ENCODE peak calls at places on chromosomes 1 and 21, in nine cellular contexts. A is kidney glomerular epithelial cell; F is nucleus accumbens; O is NCI-H1105; Z is hypothalamus; R is NCI-H2081 treated with DMSO at 0.1 percent for 48 hours; G is activated CD4-positive, alpha-beta T cell treated with anti-CD3 and anti-CD28 coated beads for 4 hours; L is CD8-positive, alpha-beta T cell; B is T-helper 2 cell. Q is an unnamed sample.

GRCh38 chr1:145918992-145919939 is 749 bp upstream of the PEX11B start:
- DNase-seq in A (peak; percentile 57), F (peak; percentile 14), O (no peak), Z (peak; percentile 30), R (no peak), G (no peak), L (no peak), B (no peak), Q (peak; percentile 78)

GRCh38 chr1:242523968-242524570 is 428 bp downstream of the PLD5 start:
- DNase-seq in A (no peak), F (peak; percentile 48), O (peak; percentile 60), Z (peak; percentile 22), R (no peak), G (no peak), L (no peak), B (no peak), Q (no peak)

GRCh38 chr21:31614705-31615104 is 44.8 kb upstream of the SOD1 start:
- DNase-seq in A (no peak), F (no peak), O (no peak), Z (no peak), R (no peak), G (no peak), L (no peak), B (no peak), Q (no peak)

GRCh38 chr21:29209696-29210095 is 79.3 kb downstream of the MAP3K7CL start:
- DNase-seq in A (no peak), F (no peak), O (no peak), Z (no peak), R (no peak), G (no peak), L (no peak), B (no peak), Q (no peak)

GRCh38 chr1:157197906-157198435 is 59.8 kb upstream of the ETV3 start:
- DNase-seq in A (no peak), F (no peak), O (no peak), Z (no peak), R (no peak), G (no peak), L (no peak), B (no peak), Q (no peak)

GRCh38 chr1:6587261-6588005 is 7.6 kb downstream of the ZBTB48 start:
- DNase-seq in A (no peak), F (no peak), O (peak; percentile 68), Z (peak; percentile 14), R (no peak), G (no peak), L (no peak), B (no peak), Q (no peak)

GRCh38 chr1:46188295-46189030 is 9.8 kb downstream of the POMGNT1 start:
- DNase-seq in A (no peak), F (no peak), O (no peak), Z (no peak), R (no peak), G (no peak), L (no peak), B (no peak), Q (no peak)

GRCh38 chr1:46991083-46991923 is 32.2 kb upstream of the CYP4X1 start:
- DNase-seq in A (peak; percentile 16), F (no peak), O (no peak), Z (no peak), R (no peak), G (no peak), L (no peak), B (no peak), Q (no peak)

GRCh38 chr1:21216835-21217811 is 40.4 kb upstream of the EIF4G3 start:
- DNase-seq in A (no peak), F (no peak), O (peak; percentile 17), Z (no peak), R (no peak), G (peak; percentile 58), L (peak; percentile 65), B (peak; percentile 26), Q (no peak)

GRCh38 chr1:241990040-241990439 is 8.9 kb downstream of the MAP1LC3C start:
- DNase-seq in A (peak; percentile 47), F (no peak), O (no peak), Z (no peak), R (no peak), G (no peak), L (no peak), B (no peak), Q (peak; percentile 97)

GRCh38 chr1:168552961-168553360 is 9.2 kb upstream of the XCL2 start:
- DNase-seq in A (no peak), F (no peak), O (no peak), Z (no peak), R (no peak), G (no peak), L (no peak), B (no peak), Q (no peak)

GRCh38 chr1:18182518-18183160 is 75.0 kb downstream of the IGSF21 start:
- DNase-seq in A (peak; percentile 41), F (no peak), O (no peak), Z (no peak), R (no peak), G (no peak), L (no peak), B (no peak), Q (peak; percentile 51)